ENCODE peak calls at places on chromosomes 7 and 10, in seven cellular contexts. V is adrenal gland, B is heart left ventricle, F is endothelial cell of umbilical vein, G is HepG2, D is IMR-90, S is testis. T is an unnamed sample. For H3K4me1, the result is how much of the 10 kb centered on the place peaks cover.

GRCh38 chr10:92689663-92690210 is at the start of gene HHEX:
- DNase-seq in F (peak), V (peak), D (peak), B (peak), S (peak), G (peak), T (peak)

GRCh38 chr7:156460861-156461632 is 179.5 kb upstream of the RNF32 start:
- DNase-seq in V (no peak), B (no peak), D (no peak), F (no peak), S (no peak), G (peak), T (no peak)

GRCh38 chr10:110076559-110077318 is 69.0 kb downstream of the ADD3 start:
- DNase-seq in D (peak), S (peak), B (peak), F (peak), V (peak), G (peak), T (peak)

GRCh38 chr10:63761243-63761642 is 240.0 kb downstream of the REEP3 start:
- DNase-seq in S (no peak), V (no peak), D (no peak), F (no peak), B (no peak), G (no peak), T (no peak)

GRCh38 chr10:69863580-69863979 is 61.9 kb downstream of the COL13A1 start:
- DNase-seq in D (peak), B (no peak), G (no peak), F (peak), S (no peak), V (no peak), T (no peak)

GRCh38 chr7:150398108-150398964 is 19.2 kb downstream of the ZNF775 start:
- DNase-seq in F (no peak), D (no peak), B (no peak), S (no peak), G (no peak), V (no peak), T (no peak)

GRCh38 chr7:4209126-4209525 is 473.0 kb upstream of the FOXK1 start:
- DNase-seq in D (no peak), B (no peak), G (no peak), F (no peak), V (no peak), S (no peak), T (no peak)

GRCh38 chr10:79221110-79222051 is 125.9 kb upstream of the PPIF start:
- DNase-seq in S (peak), D (peak), F (peak), G (no peak), V (peak), B (peak), T (peak)

GRCh38 chr10:102675887-102676616 is 31.8 kb downstream of the TRIM8 start:
- DNase-seq in D (peak), G (peak), F (no peak), B (peak), V (no peak), S (no peak), T (peak)

GRCh38 chr10:78540355-78541076 is 506.9 kb downstream of the RPS24 start:
- DNase-seq in B (no peak), S (no peak), F (no peak), D (peak), V (no peak), G (no peak), T (no peak)

GRCh38 chr10:120854388-120854787 is 3.2 kb downstream of the WDR11 start:
- DNase-seq in S (no peak), F (no peak), D (no peak), G (no peak), B (no peak), V (no peak), T (no peak)

GRCh38 chr10:120850911-120851865 is at the start of gene WDR11:
- DNase-seq in G (peak), D (peak), S (peak), V (peak), F (peak), B (peak), T (peak)
- TF ChIP-seq POLR2A in G (peak), D (peak), S (no peak), V (peak), F (peak), B (no peak), T (no peak)

GRCh38 chr10:22670796-22671195 is 43.6 kb downstream of the PIP4K2A start:
- DNase-seq in F (no peak), G (no peak), B (no peak), S (no peak), V (no peak), D (peak), T (no peak)

GRCh38 chr10:22666287-22667092 is 47.9 kb downstream of the PIP4K2A start:
- DNase-seq in F (no peak), G (peak), B (no peak), V (no peak), S (no peak), D (peak), T (no peak)

GRCh38 chr10:22669163-22669711 is 45.1 kb downstream of the PIP4K2A start:
- DNase-seq in B (no peak), F (no peak), V (no peak), G (no peak), D (no peak), S (no peak), T (no peak)

GRCh38 chr10:22665329-22665728 is 49.0 kb downstream of the PIP4K2A start:
- DNase-seq in V (no peak), D (no peak), S (no peak), B (no peak), F (no peak), G (no peak), T (no peak)

DNA sequence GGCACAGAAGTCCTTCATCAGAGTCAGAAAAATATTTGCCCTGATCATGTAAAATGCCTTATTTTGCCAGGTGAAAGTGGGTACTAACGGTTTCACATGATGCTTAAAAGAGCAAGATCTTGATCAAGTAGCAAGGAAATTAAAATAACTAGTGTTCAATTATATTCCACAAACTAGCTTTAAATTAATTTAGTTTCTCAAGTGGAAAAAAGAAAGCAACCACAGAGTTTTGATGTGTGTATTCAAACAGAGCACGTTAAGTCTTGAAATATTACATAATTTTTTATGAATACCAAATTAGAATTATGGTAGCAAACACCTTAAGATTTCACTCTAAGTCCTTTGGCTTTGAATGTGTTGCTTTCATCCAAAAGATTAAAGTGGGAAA is 47.3 kb downstream of the PIP4K2A start:
- DNase-seq in G (no peak), V (no peak), D (no peak), S (no peak), B (no peak), F (no peak), T (no peak)
- H3K4me1 ChIP-seq in G (half or more), V (under half), D (under half), S (under half), B (half or more), F (under half), T (under half)

GRCh38 chr7:112449353-112449752 is 907 bp upstream of the IFRD1 start:
- DNase-seq in D (peak), B (no peak), S (no peak), F (peak), G (peak), V (peak), T (no peak)

GRCh38 chr7:112452102-112452888 is 2.0 kb downstream of the IFRD1 start:
- DNase-seq in B (peak), G (peak), D (peak), F (peak), V (peak), S (peak), T (peak)

GRCh38 chr7:112449902-112450806 is at the start of gene IFRD1:
- DNase-seq in D (peak), F (peak), B (peak), G (peak), V (peak), S (peak), T (peak)

GRCh38 chr7:112448891-112449290 is 1.4 kb upstream of the IFRD1 start:
- DNase-seq in S (no peak), G (no peak), F (no peak), B (no peak), V (no peak), D (no peak), T (no peak)

DNA sequence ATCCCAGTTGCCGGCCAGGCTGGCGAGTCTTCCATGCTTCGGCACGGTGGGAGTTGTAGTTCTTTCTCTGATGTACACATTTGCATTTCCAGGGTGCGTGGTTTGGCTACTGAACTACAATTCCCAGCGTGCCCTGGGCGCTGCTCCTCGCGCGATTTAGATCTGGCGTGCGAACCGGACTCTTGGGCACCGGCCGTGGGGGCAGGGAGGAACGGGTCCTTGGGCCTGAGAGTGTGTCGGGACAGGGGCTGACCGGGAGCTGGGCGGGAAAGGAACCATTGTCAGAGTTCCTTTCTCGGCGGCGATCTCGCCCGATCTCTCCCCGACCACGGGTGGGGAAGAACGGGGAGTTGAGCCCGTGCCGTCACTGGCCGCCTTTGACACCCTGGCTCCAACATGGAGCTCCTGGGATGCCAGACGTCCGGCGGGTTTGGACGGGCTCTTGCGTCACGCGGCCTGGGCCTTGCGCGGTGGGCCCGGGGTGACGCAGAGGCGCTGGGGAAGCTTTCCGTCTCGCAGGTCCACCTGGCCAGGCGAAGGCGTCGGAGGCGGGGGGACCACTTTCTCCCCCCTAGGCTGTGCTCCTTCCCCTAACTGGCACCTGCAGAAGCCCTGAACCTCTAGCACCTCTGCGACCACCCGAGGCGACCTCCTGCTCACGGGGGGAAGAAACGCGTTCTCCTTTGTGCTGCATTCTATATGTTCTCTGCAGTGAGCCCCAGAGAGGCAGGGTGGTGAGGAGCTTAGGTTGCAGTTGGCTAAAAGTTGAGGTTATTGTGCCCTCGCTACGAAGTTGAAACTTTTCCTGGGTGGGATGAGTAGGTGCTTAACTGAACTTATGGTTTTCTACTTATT is 774 bp downstream of the IFRD1 start:
- DNase-seq in V (peak), S (peak), B (peak), G (peak), F (peak), D (peak), T (peak)
- TF ChIP-seq POLR2A in V (peak), S (peak), B (no peak), G (no peak), F (peak), D (no peak), T (peak)

DNA sequence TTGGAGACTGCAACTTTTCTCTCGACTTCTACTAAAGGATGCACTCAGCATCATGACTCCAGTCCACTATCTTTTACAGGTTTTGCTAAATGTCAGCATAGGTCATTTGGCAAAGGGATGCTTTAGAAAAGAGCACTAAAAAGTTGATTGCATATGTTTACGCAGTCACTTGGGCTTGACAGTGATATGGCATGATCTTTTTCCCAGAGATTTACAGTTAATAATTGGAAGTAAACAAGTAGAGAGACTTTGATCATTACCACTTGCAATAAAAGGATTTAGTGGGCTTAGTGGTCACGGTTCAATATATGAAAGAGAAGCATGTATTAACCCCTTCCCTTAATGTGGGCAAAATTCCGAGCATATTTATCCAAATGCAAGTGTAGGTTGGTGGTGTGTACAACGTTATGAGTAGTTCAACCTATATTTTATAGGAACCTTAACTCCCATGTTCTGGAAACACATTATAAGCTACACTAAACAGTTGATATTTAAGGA is 1.8 kb downstream of the BMI1 start:
- DNase-seq in D (no peak), G (no peak), S (no peak), F (no peak), V (no peak), B (no peak), T (no peak)
- H3K4me1 ChIP-seq in D (under half), G (half or more), S (under half), F (under half), V (under half), B (half or more), T (under half)

T was measured in uterus.